ENCODE peak calls at places on chromosomes 7 and 10, in six cellular contexts. T is EL; M is psoas muscle; B is activated T-helper 1 cell treated with anti-CD3 and anti-CD28 coated beads, Interleukin-12 subunit alpha, Interleukin-12 subunit beta, Interleukin-2, Interleukin-4 antibody, amounts not matched to agents 30 ng/mL and 10 ng/mL and 1 ng/mL, durations not matched to agents 14 hours and 24 hours and 36 hours; R is T-helper 9 cell; F is cardiac muscle cell. G is an unnamed sample.

GRCh38 chr7:93558705-93559614 is 15.6 kb downstream of the CALCR start:
- DNase-seq in B (no peak), R (no peak), F (no peak), M (no peak), T (no peak), G (no peak)

GRCh38 chr10:51510231-51510630 is 189.2 kb downstream of the CSTF2T start:
- DNase-seq in T (no peak), R (no peak), F (peak), B (no peak), M (no peak), G (no peak)

GRCh38 chr10:111475720-111476119 is 398.9 kb downstream of the ADRA2A start:
- DNase-seq in B (no peak), M (no peak), R (no peak), T (peak), F (no peak), G (no peak)

GRCh38 chr7:128374041-128374440 is 12.6 kb upstream of the PRRT4 start:
- DNase-seq in B (no peak), R (no peak), T (no peak), F (no peak), M (no peak), G (no peak)

GRCh38 chr10:124999433-125000365 is 57.8 kb downstream of the ZRANB1 start:
- DNase-seq in T (no peak), M (peak), F (peak), R (no peak), B (no peak), G (no peak)

GRCh38 chr7:105857009-105857952 is 19.1 kb downstream of the ATXN7L1 start:
- DNase-seq in B (no peak), F (no peak), T (no peak), R (no peak), M (no peak), G (no peak)

GRCh38 chr7:142632291-142633134 is 116.8 kb upstream of the PRSS1 start:
- DNase-seq in T (peak), B (peak), F (peak), M (no peak), R (peak), G (peak)

GRCh38 chr7:158366346-158366745 is 221.3 kb downstream of the PTPRN2 start:
- DNase-seq in R (no peak), B (no peak), M (no peak), F (no peak), T (no peak), G (no peak)

GRCh38 chr10:102131286-102132170 is 1.3 kb upstream of the PPRC1 start:
- DNase-seq in M (no peak), T (peak), B (no peak), R (no peak), F (no peak), G (no peak)

GRCh38 chr7:98105942-98106544 is 619 bp upstream of the LMTK2 start:
- DNase-seq in F (no peak), T (no peak), M (no peak), B (no peak), R (no peak), G (no peak)

GRCh38 chr10:126235091-126235978 is 152.9 kb downstream of the ADAM12 start:
- DNase-seq in R (no peak), B (no peak), F (no peak), M (no peak), T (no peak), G (no peak)

GRCh38 chr10:31374146-31374696 is 55.2 kb downstream of the ZEB1 start:
- DNase-seq in T (no peak), F (no peak), B (no peak), M (no peak), R (no peak), G (no peak)

GRCh38 chr10:131983780-131984179 is 2.1 kb upstream of the BNIP3 start:
- DNase-seq in T (peak), B (no peak), M (no peak), F (peak), R (no peak), G (peak)

GRCh38 chr10:14397069-14397468 is 66.3 kb upstream of the FRMD4A start:
- DNase-seq in T (peak), B (no peak), R (no peak), M (peak), F (peak), G (no peak)

GRCh38 chr10:91745086-91745831 is 53.0 kb upstream of the TNKS2 start:
- DNase-seq in F (peak), R (no peak), T (peak), M (no peak), B (no peak), G (peak)

GRCh38 chr10:122368502-122369254 is 5.8 kb upstream of the PLEKHA1 start:
- DNase-seq in M (no peak), B (no peak), F (no peak), R (no peak), T (no peak), G (no peak)

GRCh38 chr7:135164357-135165021 is 6.0 kb downstream of the CYREN start:
- DNase-seq in F (no peak), B (no peak), R (no peak), M (peak), T (peak), G (no peak)

GRCh38 chr10:48821111-48821510 is 118.5 kb downstream of the LRRC18 start:
- DNase-seq in T (no peak), B (no peak), F (no peak), M (no peak), R (no peak), G (no peak)

GRCh38 chr10:18713077-18713476 is 53.8 kb downstream of the ARL5B start:
- DNase-seq in R (no peak), T (peak), F (peak), B (no peak), M (no peak), G (peak)

GRCh38 chr7:25967278-25968204 is 184.5 kb upstream of the NFE2L3 start:
- DNase-seq in B (no peak), M (no peak), F (no peak), T (no peak), R (no peak), G (no peak)

G was measured in NCI-H460.